ENCODE peak calls at places on chromosomes 12 and 14, in four cellular contexts. K is DMS153; J is stimulated activated CD4-positive, alpha-beta T cell treated with anti-CD3 and anti-CD28 coated beads, Interleukin-4, amount 100 ng/mL, for 24 hours; L is AML-193. Q is an unnamed sample.
A peak's percentile ranks its signal among the peaks of the same experiment; 100 is the strongest.

GRCh38 chr12:51863921-51864700 is 15.6 kb upstream of the FIGNL2 start:
- DNase-seq in K (no peak), L (no peak), J (peak; percentile 30), Q (peak; percentile 40)

GRCh38 chr12:50533971-50534370 is 29.2 kb downstream of the DIP2B start:
- DNase-seq in J (no peak), L (no peak), K (no peak), Q (no peak)

GRCh38 chr12:85985996-85986395 is 111.9 kb downstream of the NTS start:
- DNase-seq in K (peak; percentile 8), J (no peak), L (no peak), Q (no peak)

GRCh38 chr12:712172-712863 is 40.1 kb upstream of the WNK1 start:
- DNase-seq in K (no peak), L (no peak), J (no peak), Q (no peak)

GRCh38 chr14:23436327-23437141 is 1.1 kb upstream of the MYH7 start:
- DNase-seq in L (no peak), J (no peak), K (no peak), Q (no peak)

GRCh38 chr12:116525418-116526001 is 33.7 kb upstream of the MAP1LC3B2 start:
- DNase-seq in J (no peak), L (no peak), K (no peak), Q (peak; percentile 85)

GRCh38 chr12:115405471-115405860 is 721.5 kb upstream of the TBX3 start:
- DNase-seq in K (no peak), L (no peak), J (no peak), Q (no peak)

GRCh38 chr14:32709072-32709471 is 229.6 kb upstream of the NPAS3 start:
- DNase-seq in J (no peak), L (no peak), K (no peak), Q (peak; percentile 58)

GRCh38 chr12:120978296-120979219 is at the start of gene HNF1A:
- DNase-seq in K (no peak), L (no peak), J (no peak), Q (no peak)

GRCh38 chr12:120869376-120869775 is 34.8 kb downstream of the SPPL3 start:
- DNase-seq in L (no peak), K (no peak), J (no peak), Q (no peak)

GRCh38 chr14:89015016-89015415 is 190.6 kb downstream of the TTC8 start:
- DNase-seq in L (no peak), J (no peak), K (no peak), Q (no peak)

GRCh38 chr12:48988030-48988649 is 10.0 kb downstream of the WNT1 start:
- DNase-seq in J (peak; percentile 80), K (peak; percentile 21), L (peak; percentile 51), Q (peak; percentile 82)

GRCh38 chr12:109271418-109271817 is 37.7 kb downstream of the FOXN4 start:
- DNase-seq in K (no peak), J (no peak), L (no peak), Q (no peak)

GRCh38 chr14:61511558-61511924 is 183.8 kb upstream of the HIF1A start:
- DNase-seq in L (no peak), J (peak; percentile 77), K (no peak), Q (no peak)

GRCh38 chr12:122730215-122731014 is at the start of gene HCAR1:
- DNase-seq in J (peak; percentile 50), L (no peak), K (no peak), Q (no peak)

GRCh38 chr12:26971963-26972362 is 33.7 kb downstream of the FGFR1OP2 start:
- DNase-seq in L (no peak), J (peak; percentile 75), K (no peak), Q (no peak)

GRCh38 chr14:35361141-35361480 is 43.4 kb downstream of the NFKBIA start:
- DNase-seq in K (no peak), L (no peak), J (no peak), Q (no peak)

GRCh38 chr12:91091916-91092715 is 19.2 kb downstream of the LUM start:
- DNase-seq in K (no peak), L (no peak), J (no peak), Q (no peak)

GRCh38 chr12:29662737-29663323 is 120.9 kb downstream of the TMTC1 start:
- DNase-seq in J (no peak), K (no peak), L (no peak), Q (no peak)

Q was measured in AG08396.